ENCODE peak calls at places on chromosomes 5 and 9, in seven cellular contexts. One of them, this sample, is unnamed.

GRCh38 chr5:54993318-54993717 is 7.9 kb upstream of the ESM1 start:
- DNase-seq in PC-3: peak; percentile 33
- DNase-seq in cardiac fibroblast: peak; percentile 18
- DNase-seq in transverse colon: no peak
- DNase-seq in hippocampal formation: no peak
- DNase-seq in NCI-H1694 treated with DMSO at 0.1 percent for 48 hours: no peak
- DNase-seq in GM13977: no peak
- DNase-seq in this sample: no peak

GRCh38 chr5:74433255-74434123 is 207.0 kb downstream of the ENC1 start:
- DNase-seq in PC-3: peak; percentile 8
- DNase-seq in cardiac fibroblast: peak; percentile 64
- DNase-seq in NCI-H1694 treated with DMSO at 0.1 percent for 48 hours: no peak
- DNase-seq in GM13977: peak; percentile 11
- DNase-seq in hippocampal formation: no peak
- DNase-seq in transverse colon: no peak
- DNase-seq in this sample: no peak

GRCh38 chr5:98464737-98465330 is 308.6 kb upstream of the RGMB start:
- DNase-seq in NCI-H1694 treated with DMSO at 0.1 percent for 48 hours: no peak
- DNase-seq in GM13977: no peak
- DNase-seq in transverse colon: no peak
- DNase-seq in hippocampal formation: no peak
- DNase-seq in cardiac fibroblast: peak; percentile 57
- DNase-seq in PC-3: no peak
- DNase-seq in this sample: no peak

GRCh38 chr5:160621503-160621902 is 199.8 kb downstream of the PTTG1 start:
- DNase-seq in GM13977: no peak
- DNase-seq in PC-3: no peak
- DNase-seq in cardiac fibroblast: no peak
- DNase-seq in hippocampal formation: no peak
- DNase-seq in transverse colon: no peak
- DNase-seq in NCI-H1694 treated with DMSO at 0.1 percent for 48 hours: no peak
- DNase-seq in this sample: no peak

GRCh38 chr5:65366655-65367054 is 115.1 kb downstream of the ADAMTS6 start:
- DNase-seq in PC-3: no peak
- DNase-seq in transverse colon: no peak
- DNase-seq in NCI-H1694 treated with DMSO at 0.1 percent for 48 hours: no peak
- DNase-seq in GM13977: no peak
- DNase-seq in cardiac fibroblast: no peak
- DNase-seq in hippocampal formation: no peak
- DNase-seq in this sample: no peak

GRCh38 chr5:66171349-66172344 is 27.5 kb downstream of the SREK1 start:
- DNase-seq in NCI-H1694 treated with DMSO at 0.1 percent for 48 hours: peak; percentile 20
- DNase-seq in GM13977: no peak
- DNase-seq in hippocampal formation: no peak
- DNase-seq in transverse colon: peak; percentile 11
- DNase-seq in cardiac fibroblast: peak; percentile 75
- DNase-seq in PC-3: peak; percentile 46
- DNase-seq in this sample: peak; percentile 44

GRCh38 chr9:5288591-5288990 is 15.9 kb downstream of the RLN2 start:
- DNase-seq in GM13977: no peak
- DNase-seq in cardiac fibroblast: peak; percentile 7
- DNase-seq in PC-3: peak; percentile 16
- DNase-seq in NCI-H1694 treated with DMSO at 0.1 percent for 48 hours: no peak
- DNase-seq in hippocampal formation: no peak
- DNase-seq in transverse colon: no peak
- DNase-seq in this sample: no peak

GRCh38 chr9:98365227-98365669 is 109.8 kb upstream of the TBC1D2 start:
- DNase-seq in GM13977: no peak
- DNase-seq in transverse colon: no peak
- DNase-seq in PC-3: peak; percentile 52
- DNase-seq in hippocampal formation: no peak
- DNase-seq in cardiac fibroblast: peak; percentile 95
- DNase-seq in NCI-H1694 treated with DMSO at 0.1 percent for 48 hours: no peak
- DNase-seq in this sample: peak; percentile 19

GRCh38 chr9:70746316-70746715 is 331.9 kb upstream of the KLF9 start:
- DNase-seq in transverse colon: no peak
- DNase-seq in GM13977: no peak
- DNase-seq in NCI-H1694 treated with DMSO at 0.1 percent for 48 hours: no peak
- DNase-seq in hippocampal formation: no peak
- DNase-seq in cardiac fibroblast: no peak
- DNase-seq in PC-3: no peak
- DNase-seq in this sample: no peak

GRCh38 chr5:160280384-160281090 is 31.8 kb downstream of the CCNJL start:
- DNase-seq in cardiac fibroblast: no peak
- DNase-seq in GM13977: no peak
- DNase-seq in transverse colon: peak; percentile 64
- DNase-seq in PC-3: no peak
- DNase-seq in NCI-H1694 treated with DMSO at 0.1 percent for 48 hours: no peak
- DNase-seq in hippocampal formation: no peak
- DNase-seq in this sample: no peak

GRCh38 chr9:123928471-123929176 is 1.3 kb downstream of the DENND1A start:
- DNase-seq in NCI-H1694 treated with DMSO at 0.1 percent for 48 hours: no peak
- DNase-seq in transverse colon: no peak
- DNase-seq in GM13977: peak; percentile 62
- DNase-seq in hippocampal formation: no peak
- DNase-seq in PC-3: peak; percentile 24
- DNase-seq in cardiac fibroblast: peak; percentile 35
- DNase-seq in this sample: no peak

GRCh38 chr5:123545506-123545905 is 33.5 kb downstream of the CSNK1G3 start:
- DNase-seq in cardiac fibroblast: peak; percentile 60
- DNase-seq in hippocampal formation: no peak
- DNase-seq in NCI-H1694 treated with DMSO at 0.1 percent for 48 hours: no peak
- DNase-seq in PC-3: peak; percentile 32
- DNase-seq in transverse colon: peak; percentile 21
- DNase-seq in GM13977: no peak
- DNase-seq in this sample: no peak

GRCh38 chr9:93091453-93092081 is 4.5 kb upstream of the CARD19 start:
- DNase-seq in hippocampal formation: no peak
- DNase-seq in NCI-H1694 treated with DMSO at 0.1 percent for 48 hours: no peak
- DNase-seq in GM13977: no peak
- DNase-seq in PC-3: peak; percentile 78
- DNase-seq in transverse colon: no peak
- DNase-seq in cardiac fibroblast: peak; percentile 94
- DNase-seq in this sample: no peak

GRCh38 chr5:34525761-34526160 is 130.4 kb upstream of the RAI14 start:
- DNase-seq in NCI-H1694 treated with DMSO at 0.1 percent for 48 hours: no peak
- DNase-seq in PC-3: no peak
- DNase-seq in transverse colon: no peak
- DNase-seq in GM13977: no peak
- DNase-seq in cardiac fibroblast: no peak
- DNase-seq in hippocampal formation: no peak
- DNase-seq in this sample: no peak